ENCODE peak calls at places on chromosome 18, in six cellular contexts. Y, X, Q, E, J and N are unnamed samples.

GRCh38 chr18:63119647-63120046 is 199.9 kb downstream of the BCL2 start:
- DNase-seq in Y (peak), X (no peak), Q (no peak), E (no peak), J (no peak), N (no peak)

GRCh38 chr18:79872852-79873444 is 75.2 kb downstream of the KCNG2 start:
- DNase-seq in Y (no peak), X (no peak), Q (no peak), E (no peak), J (peak), N (no peak)

GRCh38 chr18:67425724-67426123 is 90.8 kb downstream of the DSEL start:
- DNase-seq in Y (peak), X (no peak), Q (peak), E (peak), J (no peak), N (peak)

GRCh38 chr18:21167641-21168372 is 56.2 kb upstream of the ROCK1 start:
- DNase-seq in Y (peak), X (no peak), Q (no peak), E (peak), J (no peak), N (peak)

GRCh38 chr18:58633874-58634273 is 5.0 kb upstream of the ALPK2 start:
- DNase-seq in Y (no peak), X (no peak), Q (no peak), E (no peak), J (no peak), N (no peak)

GRCh38 chr18:48183613-48184012 is 225.6 kb downstream of the ZBTB7C start:
- DNase-seq in Y (no peak), X (no peak), Q (peak), E (no peak), J (no peak), N (no peak)

GRCh38 chr18:75141166-75141565 is 67.8 kb downstream of the PTGR3 start:
- DNase-seq in Y (no peak), X (no peak), Q (no peak), E (no peak), J (no peak), N (no peak)

GRCh38 chr18:77132369-77133050 is at the start of gene MBP:
- DNase-seq in Y (no peak), X (peak), Q (peak), E (peak), J (peak), N (no peak)

GRCh38 chr18:67508146-67508545 is 8.4 kb downstream of the DSEL start:
- DNase-seq in Y (no peak), X (no peak), Q (no peak), E (no peak), J (no peak), N (no peak)

GRCh38 chr18:48022531-48023330 is 92.3 kb upstream of the SMAD2 start:
- DNase-seq in Y (peak), X (peak), Q (peak), E (peak), J (no peak), N (no peak)

GRCh38 chr18:57655740-57656139 is 34.1 kb upstream of the NARS1 start:
- DNase-seq in Y (no peak), X (no peak), Q (no peak), E (no peak), J (no peak), N (no peak)

GRCh38 chr18:67553471-67553870 is 37.0 kb upstream of the DSEL start:
- DNase-seq in Y (peak), X (no peak), Q (no peak), E (no peak), J (no peak), N (no peak)

GRCh38 chr18:45619826-45620201 is 4.5 kb downstream of the SLC14A2 start:
- DNase-seq in Y (no peak), X (no peak), Q (no peak), E (no peak), J (no peak), N (no peak)

GRCh38 chr18:45621068-45621511 is 5.8 kb downstream of the SLC14A2 start:
- DNase-seq in Y (no peak), X (peak), Q (no peak), E (no peak), J (peak), N (no peak)

GRCh38 chr18:45611943-45612342 is 3.3 kb upstream of the SLC14A2 start:
- DNase-seq in Y (no peak), X (no peak), Q (no peak), E (no peak), J (no peak), N (no peak)

GRCh38 chr18:45619062-45619825 is 4.0 kb downstream of the SLC14A2 start:
- DNase-seq in Y (no peak), X (no peak), Q (no peak), E (peak), J (no peak), N (no peak)

DNA sequence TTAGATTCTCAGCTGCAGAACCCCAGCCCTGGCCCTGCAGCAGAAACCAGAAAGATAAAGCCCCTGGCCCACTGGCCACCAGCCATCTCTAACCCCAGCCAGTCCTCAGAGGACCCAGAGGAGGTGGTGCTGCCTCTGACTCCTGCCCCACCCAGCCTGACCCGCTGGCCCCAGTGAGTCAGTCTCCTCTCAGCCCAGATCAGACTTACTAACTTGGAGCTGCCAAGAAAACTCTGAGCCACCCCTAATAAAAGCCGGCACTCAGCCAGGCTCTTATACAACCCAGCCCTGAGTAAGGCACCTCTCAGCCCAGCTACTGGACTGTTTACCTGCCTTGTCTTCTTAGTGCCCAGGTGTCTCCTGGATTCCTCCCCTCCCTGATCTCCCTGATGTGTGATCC is 2.0 kb downstream of the SLC14A2 start:
- DNase-seq in Y (peak), X (no peak), Q (peak), E (peak), J (no peak), N (peak)
- H3K27ac ChIP-seq in Y (no peak), X (no peak), Q (peak), E (no peak), J (no peak), N (peak)

GRCh38 chr18:41972067-41973000 is 17.3 kb downstream of the PIK3C3 start:
- DNase-seq in Y (peak), X (no peak), Q (no peak), E (no peak), J (no peak), N (no peak)

GRCh38 chr18:41967680-41968079 is 12.6 kb downstream of the PIK3C3 start:
- DNase-seq in Y (no peak), X (no peak), Q (no peak), E (no peak), J (no peak), N (no peak)

GRCh38 chr18:41965856-41966255 is 10.8 kb downstream of the PIK3C3 start:
- DNase-seq in Y (peak), X (no peak), Q (no peak), E (no peak), J (no peak), N (no peak)

GRCh38 chr18:41966943-41967342 is 11.9 kb downstream of the PIK3C3 start:
- DNase-seq in Y (no peak), X (no peak), Q (no peak), E (no peak), J (no peak), N (no peak)
- H3K27ac ChIP-seq in Y (no peak), X (no peak), Q (no peak), E (no peak), J (no peak), N (no peak)

GRCh38 chr18:3060667-3061580 is 48.0 kb upstream of the LPIN2 start:
- DNase-seq in Y (no peak), X (peak), Q (no peak), E (no peak), J (peak), N (no peak)

GRCh38 chr18:3061581-3062416 is 48.9 kb upstream of the LPIN2 start:
- DNase-seq in Y (no peak), X (no peak), Q (no peak), E (no peak), J (peak), N (no peak)

GRCh38 chr18:3057526-3057925 is 44.6 kb upstream of the LPIN2 start:
- DNase-seq in Y (no peak), X (no peak), Q (no peak), E (no peak), J (no peak), N (no peak)

GRCh38 chr18:3058328-3059191 is 45.6 kb upstream of the LPIN2 start:
- DNase-seq in Y (no peak), X (no peak), Q (no peak), E (no peak), J (peak), N (no peak)

DNA sequence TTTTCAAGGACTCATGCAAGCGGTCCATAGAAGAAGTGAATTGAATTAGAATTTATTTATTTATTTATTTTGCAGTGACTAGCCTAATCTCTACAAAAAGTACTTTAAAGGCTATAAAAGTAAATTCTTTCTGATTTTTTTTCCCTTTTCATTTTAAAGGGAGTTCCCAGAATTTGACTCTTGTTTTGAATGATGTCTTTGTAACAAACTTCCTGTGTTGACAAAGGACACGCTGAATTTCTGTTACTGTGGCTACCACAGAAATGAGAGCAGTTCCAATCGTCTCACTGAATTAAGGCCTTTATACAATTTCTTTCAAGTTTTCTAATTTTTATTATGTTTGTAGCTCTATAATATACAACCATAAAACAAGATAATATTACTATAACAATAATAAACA is 46.3 kb upstream of the LPIN2 start:
- DNase-seq in Y (no peak), X (no peak), Q (no peak), E (no peak), J (no peak), N (no peak)
- H3K27ac ChIP-seq in Y (no peak), X (no peak), Q (no peak), E (no peak), J (peak), N (no peak)

GRCh38 chr18:64987096-64987495 is 763.7 kb upstream of the CDH7 start:
- DNase-seq in Y (no peak), X (no peak), Q (no peak), E (no peak), J (no peak), N (no peak)
- H3K27ac ChIP-seq in Y (no peak), X (no peak), Q (no peak), E (no peak), J (no peak), N (no peak)